ENCODE peak calls at places on chromosomes 6 and 20, in five cellular contexts. One of them, this sample, is unnamed.

GRCh38 chr20:38252292-38253288 is 7.9 kb downstream of the KIAA1755 start:
- DNase-seq in brain microvascular endothelial cell: no peak
- DNase-seq in bronchial epithelial cell: no peak
- DNase-seq in body of pancreas: no peak
- DNase-seq in AG10803: no peak
- DNase-seq in this sample: no peak

GRCh38 chr6:20808439-20808838 is 274.2 kb downstream of the CDKAL1 start:
- DNase-seq in brain microvascular endothelial cell: no peak
- DNase-seq in bronchial epithelial cell: no peak
- DNase-seq in body of pancreas: no peak
- DNase-seq in AG10803: no peak
- DNase-seq in this sample: no peak

GRCh38 chr6:69802995-69803394 is 6.2 kb upstream of the LMBRD1 start:
- DNase-seq in brain microvascular endothelial cell: no peak
- DNase-seq in bronchial epithelial cell: no peak
- DNase-seq in body of pancreas: no peak
- DNase-seq in AG10803: no peak
- DNase-seq in this sample: no peak

GRCh38 chr6:126947070-126947469 is 171.4 kb upstream of the RSPO3 start:
- DNase-seq in brain microvascular endothelial cell: no peak
- DNase-seq in bronchial epithelial cell: no peak
- DNase-seq in body of pancreas: peak
- DNase-seq in AG10803: peak
- DNase-seq in this sample: no peak

GRCh38 chr6:163405412-163406309 is 8.9 kb upstream of the QKI start:
- DNase-seq in brain microvascular endothelial cell: no peak
- DNase-seq in bronchial epithelial cell: no peak
- DNase-seq in body of pancreas: peak
- DNase-seq in AG10803: peak
- DNase-seq in this sample: peak

GRCh38 chr6:22470454-22471368 is 98.7 kb upstream of the HDGFL1 start:
- DNase-seq in brain microvascular endothelial cell: peak
- DNase-seq in bronchial epithelial cell: peak
- DNase-seq in body of pancreas: peak
- DNase-seq in AG10803: peak
- DNase-seq in this sample: no peak

GRCh38 chr20:14343658-14344057 is 6.2 kb upstream of the FLRT3 start:
- DNase-seq in brain microvascular endothelial cell: no peak
- DNase-seq in bronchial epithelial cell: no peak
- DNase-seq in body of pancreas: no peak
- DNase-seq in AG10803: no peak
- DNase-seq in this sample: no peak

GRCh38 chr6:160139420-160139851 is 17.8 kb downstream of the SLC22A1 start:
- DNase-seq in brain microvascular endothelial cell: peak
- DNase-seq in bronchial epithelial cell: peak
- DNase-seq in body of pancreas: no peak
- DNase-seq in AG10803: peak
- DNase-seq in this sample: no peak

GRCh38 chr6:128511518-128511917 is 8.9 kb downstream of the PTPRK start:
- DNase-seq in brain microvascular endothelial cell: no peak
- DNase-seq in bronchial epithelial cell: peak
- DNase-seq in body of pancreas: peak
- DNase-seq in AG10803: no peak
- DNase-seq in this sample: no peak

GRCh38 chr6:148885154-148885870 is 138.5 kb downstream of the UST start:
- DNase-seq in brain microvascular endothelial cell: no peak
- DNase-seq in bronchial epithelial cell: peak
- DNase-seq in body of pancreas: no peak
- DNase-seq in AG10803: peak
- DNase-seq in this sample: no peak

GRCh38 chr20:63745961-63746765 is 6.6 kb downstream of the SLC2A4RG start:
- DNase-seq in brain microvascular endothelial cell: no peak
- DNase-seq in bronchial epithelial cell: no peak
- DNase-seq in body of pancreas: no peak
- DNase-seq in AG10803: no peak
- DNase-seq in this sample: no peak

GRCh38 chr6:143449731-143450452 is 603 bp downstream of the ADAT2 start:
- DNase-seq in brain microvascular endothelial cell: peak
- DNase-seq in bronchial epithelial cell: peak
- DNase-seq in body of pancreas: no peak
- DNase-seq in AG10803: peak
- DNase-seq in this sample: peak

GRCh38 chr6:167207527-167207926 is 49.7 kb upstream of the GPR31 start:
- DNase-seq in brain microvascular endothelial cell: no peak
- DNase-seq in bronchial epithelial cell: no peak
- DNase-seq in body of pancreas: no peak
- DNase-seq in AG10803: no peak
- DNase-seq in this sample: no peak

GRCh38 chr20:57195023-57195758 is 71.2 kb downstream of the BMP7 start:
- DNase-seq in brain microvascular endothelial cell: peak
- DNase-seq in bronchial epithelial cell: peak
- DNase-seq in body of pancreas: no peak
- DNase-seq in AG10803: peak
- DNase-seq in this sample: no peak

GRCh38 chr20:37261714-37262113 is at the start of gene GHRH:
- DNase-seq in brain microvascular endothelial cell: no peak
- DNase-seq in bronchial epithelial cell: no peak
- DNase-seq in body of pancreas: no peak
- DNase-seq in AG10803: no peak
- DNase-seq in this sample: no peak

GRCh38 chr20:3082306-3082951 is 2.1 kb downstream of the AVP start:
- DNase-seq in brain microvascular endothelial cell: no peak
- DNase-seq in bronchial epithelial cell: no peak
- DNase-seq in body of pancreas: no peak
- DNase-seq in AG10803: no peak
- DNase-seq in this sample: no peak

GRCh38 chr20:14599613-14600012 is 262.2 kb upstream of the FLRT3 start:
- DNase-seq in brain microvascular endothelial cell: no peak
- DNase-seq in bronchial epithelial cell: no peak
- DNase-seq in body of pancreas: no peak
- DNase-seq in AG10803: no peak
- DNase-seq in this sample: no peak

GRCh38 chr6:19268718-19269117 is 568.5 kb upstream of the ID4 start:
- DNase-seq in brain microvascular endothelial cell: no peak
- DNase-seq in bronchial epithelial cell: no peak
- DNase-seq in body of pancreas: no peak
- DNase-seq in AG10803: no peak
- DNase-seq in this sample: no peak

GRCh38 chr20:10556519-10557083 is 117.2 kb downstream of the JAG1 start:
- DNase-seq in brain microvascular endothelial cell: no peak
- DNase-seq in bronchial epithelial cell: no peak
- DNase-seq in body of pancreas: no peak
- DNase-seq in AG10803: no peak
- DNase-seq in this sample: no peak

GRCh38 chr20:2234788-2235187 is 61.0 kb upstream of the TGM3 start:
- DNase-seq in brain microvascular endothelial cell: no peak
- DNase-seq in bronchial epithelial cell: no peak
- DNase-seq in body of pancreas: no peak
- DNase-seq in AG10803: peak
- DNase-seq in this sample: no peak

GRCh38 chr20:53021934-53022333 is 49.8 kb downstream of the TSHZ2 start:
- DNase-seq in brain microvascular endothelial cell: no peak
- DNase-seq in bronchial epithelial cell: peak
- DNase-seq in body of pancreas: no peak
- DNase-seq in AG10803: no peak
- DNase-seq in this sample: no peak

GRCh38 chr6:56624046-56624727 is 18.5 kb downstream of the DST start:
- DNase-seq in brain microvascular endothelial cell: no peak
- DNase-seq in bronchial epithelial cell: no peak
- DNase-seq in body of pancreas: no peak
- DNase-seq in AG10803: no peak
- DNase-seq in this sample: no peak

GRCh38 chr6:16057411-16057810 is 71.5 kb upstream of the MYLIP start:
- DNase-seq in brain microvascular endothelial cell: no peak
- DNase-seq in bronchial epithelial cell: peak
- DNase-seq in body of pancreas: no peak
- DNase-seq in AG10803: no peak
- DNase-seq in this sample: no peak

GRCh38 chr6:125780540-125781306 is 10.0 kb upstream of the NCOA7 start:
- DNase-seq in brain microvascular endothelial cell: peak
- DNase-seq in bronchial epithelial cell: peak
- DNase-seq in body of pancreas: peak
- DNase-seq in AG10803: peak
- DNase-seq in this sample: peak

GRCh38 chr6:125784365-125784764 is 6.4 kb upstream of the NCOA7 start:
- DNase-seq in brain microvascular endothelial cell: no peak
- DNase-seq in bronchial epithelial cell: no peak
- DNase-seq in body of pancreas: no peak
- DNase-seq in AG10803: peak
- DNase-seq in this sample: no peak

GRCh38 chr6:125779924-125780539 is 10.7 kb upstream of the NCOA7 start:
- DNase-seq in brain microvascular endothelial cell: peak
- DNase-seq in bronchial epithelial cell: peak
- DNase-seq in body of pancreas: peak
- DNase-seq in AG10803: peak
- DNase-seq in this sample: peak

DNA sequence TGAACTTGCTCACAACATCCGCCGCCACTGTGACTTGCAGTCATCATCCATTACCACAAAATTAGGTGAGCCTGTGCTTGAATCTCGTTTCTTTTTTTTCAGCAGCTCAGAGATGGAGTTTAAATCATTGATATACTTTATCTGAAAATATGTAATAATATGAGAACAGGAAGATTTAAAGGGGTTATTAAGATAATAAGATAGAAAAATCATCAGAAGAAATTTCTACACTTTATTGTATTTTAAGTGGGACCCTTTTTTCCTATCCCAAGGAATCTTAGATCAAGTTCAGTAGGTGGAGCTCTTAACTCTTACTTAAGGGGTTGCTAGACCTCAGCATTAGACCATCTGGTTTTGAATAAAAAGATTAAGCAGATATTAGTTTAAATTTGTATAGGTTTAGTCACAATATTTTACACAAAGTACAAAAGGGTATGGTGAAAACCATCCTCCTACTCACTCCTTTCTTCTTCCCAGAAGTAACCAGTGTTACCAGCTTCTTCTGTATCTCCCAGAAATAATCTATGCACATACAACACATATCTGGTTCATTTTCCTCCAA is 9.4 kb upstream of the NCOA7 start:
- DNase-seq in brain microvascular endothelial cell: no peak
- DNase-seq in bronchial epithelial cell: no peak
- DNase-seq in body of pancreas: peak
- DNase-seq in AG10803: peak
- DNase-seq in this sample: peak
- TF ChIP-seq CTCF in brain microvascular endothelial cell: no peak
- TF ChIP-seq CTCF in bronchial epithelial cell: no peak
- TF ChIP-seq CTCF in body of pancreas: no peak
- TF ChIP-seq CTCF in AG10803: peak
- TF ChIP-seq CTCF in this sample: no peak

GRCh38 chr6:109695468-109695867 is 4.4 kb downstream of the FIG4 start:
- DNase-seq in brain microvascular endothelial cell: peak
- DNase-seq in bronchial epithelial cell: peak
- DNase-seq in body of pancreas: no peak
- DNase-seq in AG10803: no peak
- DNase-seq in this sample: peak
- TF ChIP-seq CTCF in brain microvascular endothelial cell: peak
- TF ChIP-seq CTCF in bronchial epithelial cell: peak
- TF ChIP-seq CTCF in body of pancreas: no peak
- TF ChIP-seq CTCF in AG10803: no peak
- TF ChIP-seq CTCF in this sample: no peak

GRCh38 chr6:93418448-93419303 is 683 bp downstream of the EPHA7 start:
- DNase-seq in brain microvascular endothelial cell: peak
- DNase-seq in bronchial epithelial cell: peak
- DNase-seq in body of pancreas: peak
- DNase-seq in AG10803: no peak
- DNase-seq in this sample: peak
- TF ChIP-seq CTCF in brain microvascular endothelial cell: peak
- TF ChIP-seq CTCF in bronchial epithelial cell: no peak
- TF ChIP-seq CTCF in body of pancreas: no peak
- TF ChIP-seq CTCF in AG10803: no peak
- TF ChIP-seq CTCF in this sample: no peak

GRCh38 chr6:42961020-42961470 is 491 bp downstream of the GNMT start:
- DNase-seq in brain microvascular endothelial cell: no peak
- DNase-seq in bronchial epithelial cell: no peak
- DNase-seq in body of pancreas: peak
- DNase-seq in AG10803: no peak
- DNase-seq in this sample: no peak

GRCh38 chr6:42962502-42963178 is 2.1 kb downstream of the GNMT start:
- DNase-seq in brain microvascular endothelial cell: no peak
- DNase-seq in bronchial epithelial cell: no peak
- DNase-seq in body of pancreas: peak
- DNase-seq in AG10803: no peak
- DNase-seq in this sample: no peak

GRCh38 chr6:42963179-42963854 is 2.8 kb downstream of the GNMT start:
- DNase-seq in brain microvascular endothelial cell: no peak
- DNase-seq in bronchial epithelial cell: no peak
- DNase-seq in body of pancreas: peak
- DNase-seq in AG10803: no peak
- DNase-seq in this sample: no peak

GRCh38 chr6:42962096-42962495 is 1.5 kb downstream of the GNMT start:
- DNase-seq in brain microvascular endothelial cell: no peak
- DNase-seq in bronchial epithelial cell: no peak
- DNase-seq in body of pancreas: no peak
- DNase-seq in AG10803: no peak
- DNase-seq in this sample: no peak

DNA sequence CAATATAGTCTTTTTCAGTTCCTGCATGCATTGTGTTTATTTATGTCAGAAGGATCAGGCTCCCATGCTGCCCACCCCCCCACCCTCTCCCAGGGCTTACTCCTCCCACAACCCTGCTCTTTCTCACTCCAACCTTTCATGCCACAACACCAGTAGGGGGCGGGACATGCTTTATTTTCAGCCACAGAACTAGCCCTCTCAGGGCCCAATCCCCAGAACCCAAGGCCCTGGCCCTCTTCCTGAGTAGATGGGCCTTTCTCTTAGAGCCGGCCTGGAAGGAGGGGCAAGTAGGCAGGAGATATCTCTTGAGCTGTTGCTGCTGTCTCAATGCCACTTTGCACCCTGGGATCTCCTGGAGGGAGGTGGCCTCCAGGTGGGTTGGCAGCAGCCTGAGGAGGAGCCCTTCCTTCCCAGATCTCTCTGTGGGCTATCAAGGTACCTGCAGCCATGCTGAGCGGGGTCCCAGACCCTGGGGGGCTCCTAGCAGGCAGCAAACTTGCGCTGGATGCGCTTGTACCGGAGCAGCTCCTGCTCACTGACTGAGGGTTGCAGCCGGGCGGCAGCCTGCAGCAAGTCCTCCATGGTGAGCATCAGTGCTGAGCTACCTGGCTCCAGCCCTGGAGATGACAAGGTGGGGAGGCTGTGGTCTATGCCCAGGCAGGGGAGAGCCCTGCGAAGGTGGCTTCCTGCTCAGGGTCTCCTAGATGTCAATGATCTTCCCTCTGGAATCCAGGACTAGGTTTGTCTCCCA is 3.5 kb downstream of the GNMT start:
- DNase-seq in brain microvascular endothelial cell: peak
- DNase-seq in bronchial epithelial cell: peak
- DNase-seq in body of pancreas: peak
- DNase-seq in AG10803: peak
- DNase-seq in this sample: peak
- TF ChIP-seq CTCF in brain microvascular endothelial cell: peak
- TF ChIP-seq CTCF in bronchial epithelial cell: peak
- TF ChIP-seq CTCF in body of pancreas: no peak
- TF ChIP-seq CTCF in AG10803: peak
- TF ChIP-seq CTCF in this sample: peak

GRCh38 chr20:4484431-4485057 is 237.2 kb upstream of the PRND start:
- DNase-seq in brain microvascular endothelial cell: no peak
- DNase-seq in bronchial epithelial cell: no peak
- DNase-seq in body of pancreas: no peak
- DNase-seq in AG10803: peak
- DNase-seq in this sample: no peak
- TF ChIP-seq CTCF in brain microvascular endothelial cell: no peak
- TF ChIP-seq CTCF in bronchial epithelial cell: no peak
- TF ChIP-seq CTCF in body of pancreas: no peak
- TF ChIP-seq CTCF in AG10803: no peak
- TF ChIP-seq CTCF in this sample: no peak